ENCODE peak calls at places on chromosomes 16 and 17, in nine cellular contexts. W is psoas muscle, Z is AG04449, F is LHCN-M2, Q is NCI-H774, K is amygdala, G is ascending aorta, H is GM13976, N is keratinocyte. T is an unnamed sample.

GRCh38 chr17:12209792-12210191 is 189.1 kb downstream of the MAP2K4 start:
- DNase-seq in W (no peak), Z (no peak), F (no peak), Q (no peak), K (no peak), G (no peak), H (no peak), N (no peak), T (no peak)

GRCh38 chr16:19874816-19875546 is 9.7 kb downstream of the GPRC5B start:
- DNase-seq in W (no peak), Z (no peak), F (no peak), Q (peak), K (no peak), G (no peak), H (no peak), N (no peak), T (no peak)

GRCh38 chr16:65249768-65250167 is 127.9 kb upstream of the CDH11 start:
- DNase-seq in W (peak), Z (no peak), F (no peak), Q (no peak), K (no peak), G (peak), H (no peak), N (no peak), T (no peak)

GRCh38 chr16:70758786-70759185 is 42.2 kb downstream of the VAC14 start:
- DNase-seq in W (peak), Z (no peak), F (no peak), Q (no peak), K (no peak), G (no peak), H (no peak), N (no peak), T (no peak)

GRCh38 chr17:32490101-32490482 is 3.3 kb downstream of the CDK5R1 start:
- DNase-seq in W (no peak), Z (no peak), F (no peak), Q (no peak), K (no peak), G (no peak), H (peak), N (no peak), T (no peak)

GRCh38 chr17:17990282-17990681 is 17.6 kb downstream of the DRC3 start:
- DNase-seq in W (no peak), Z (no peak), F (peak), Q (no peak), K (no peak), G (no peak), H (no peak), N (peak), T (no peak)

GRCh38 chr16:3759736-3760135 is 42.4 kb upstream of the TRAP1 start:
- DNase-seq in W (no peak), Z (no peak), F (no peak), Q (no peak), K (no peak), G (peak), H (no peak), N (no peak), T (no peak)

GRCh38 chr17:35371934-35372333 is 1.5 kb downstream of the SLFN11 start:
- DNase-seq in W (no peak), Z (no peak), F (no peak), Q (no peak), K (no peak), G (no peak), H (no peak), N (no peak), T (no peak)

GRCh38 chr16:23901178-23902131 is 65.7 kb downstream of the PRKCB start:
- DNase-seq in W (no peak), Z (no peak), F (no peak), Q (no peak), K (no peak), G (no peak), H (no peak), N (no peak), T (no peak)

GRCh38 chr17:81976332-81977210 is 858 bp upstream of the ASPSCR1 start:
- DNase-seq in W (peak), Z (no peak), F (no peak), Q (peak), K (no peak), G (no peak), H (no peak), N (no peak), T (no peak)

GRCh38 chr17:81422776-81423697 is 27.8 kb downstream of the BAHCC1 start:
- DNase-seq in W (peak), Z (peak), F (peak), Q (no peak), K (no peak), G (peak), H (no peak), N (peak), T (no peak)

GRCh38 chr16:25126820-25127232 is 15.3 kb downstream of the LCMT1 start:
- DNase-seq in W (no peak), Z (peak), F (peak), Q (peak), K (no peak), G (no peak), H (peak), N (peak), T (no peak)

GRCh38 chr17:50425682-50426471 is at the start of gene ACSF2:
- DNase-seq in W (peak), Z (no peak), F (peak), Q (peak), K (peak), G (peak), H (peak), N (no peak), T (peak)

GRCh38 chr16:609984-610383 is 20.1 kb downstream of the RAB40C start:
- DNase-seq in W (no peak), Z (no peak), F (no peak), Q (no peak), K (no peak), G (no peak), H (no peak), N (no peak), T (no peak)

GRCh38 chr16:77432264-77432663 is 2.6 kb downstream of the ADAMTS18 start:
- DNase-seq in W (no peak), Z (no peak), F (no peak), Q (no peak), K (no peak), G (no peak), H (no peak), N (no peak), T (no peak)

GRCh38 chr17:65385726-65386125 is 175.7 kb downstream of the AXIN2 start:
- DNase-seq in W (no peak), Z (no peak), F (no peak), Q (no peak), K (no peak), G (no peak), H (no peak), N (no peak), T (no peak)

GRCh38 chr17:31413871-31414589 is 22.6 kb downstream of the RAB11FIP4 start:
- DNase-seq in W (no peak), Z (peak), F (peak), Q (no peak), K (peak), G (no peak), H (no peak), N (peak), T (peak)

GRCh38 chr16:77960771-77961170 is 61.6 kb upstream of the CLEC3A start:
- DNase-seq in W (no peak), Z (no peak), F (no peak), Q (no peak), K (no peak), G (no peak), H (no peak), N (no peak), T (no peak)

GRCh38 chr17:81260641-81261040 is 21.5 kb downstream of the NDUFAF8 start:
- DNase-seq in W (no peak), Z (no peak), F (no peak), Q (no peak), K (no peak), G (no peak), H (no peak), N (no peak), T (no peak)

GRCh38 chr17:75067856-75068255 is 19.9 kb upstream of the SLC16A5 start:
- DNase-seq in W (no peak), Z (no peak), F (peak), Q (no peak), K (no peak), G (no peak), H (no peak), N (no peak), T (no peak)

GRCh38 chr17:51014129-51014528 is 106.5 kb downstream of the SPAG9 start:
- DNase-seq in W (no peak), Z (no peak), F (no peak), Q (no peak), K (no peak), G (no peak), H (no peak), N (no peak), T (no peak)

GRCh38 chr17:45791935-45792334 is 7.8 kb downstream of the CRHR1 start:
- DNase-seq in W (no peak), Z (no peak), F (no peak), Q (peak), K (no peak), G (no peak), H (no peak), N (no peak), T (no peak)

GRCh38 chr16:35714665-35715064 is 2255.3 kb downstream of the TP53TG3F start:
- DNase-seq in W (no peak), Z (no peak), F (no peak), Q (no peak), K (no peak), G (no peak), H (no peak), N (no peak), T (no peak)

GRCh38 chr17:57724038-57724728 is 20.9 kb downstream of the CCDC182 start:
- DNase-seq in W (no peak), Z (no peak), F (peak), Q (no peak), K (no peak), G (no peak), H (peak), N (no peak), T (no peak)

GRCh38 chr16:67959520-67959919 is 8.9 kb downstream of the SLC12A4 start:
- DNase-seq in W (peak), Z (no peak), F (peak), Q (no peak), K (no peak), G (peak), H (no peak), N (no peak), T (no peak)

GRCh38 chr17:17206149-17206912 is at the start of gene PLD6:
- DNase-seq in W (peak), Z (no peak), F (peak), Q (peak), K (peak), G (peak), H (peak), N (peak), T (no peak)

GRCh38 chr17:65698381-65699061 is 137.1 kb upstream of the AXIN2 start:
- DNase-seq in W (no peak), Z (no peak), F (peak), Q (no peak), K (no peak), G (no peak), H (no peak), N (no peak), T (peak)

T was measured in neuronal stem cell.